ENCODE peak calls at places on chromosomes 16 and 17, in four cellular contexts. Q is cardiac fibroblast, B is A673, I is left kidney. Z is an unnamed sample.

GRCh38 chr16:66758086-66758485 is 6.7 kb upstream of the DYNC1LI2 start:
- DNase-seq in I (no peak), B (no peak), Q (no peak), Z (no peak)

GRCh38 chr17:82698974-82699442 is 510 bp upstream of the RAB40B start:
- DNase-seq in Q (peak; percentile 4), I (no peak), B (peak; percentile 33), Z (no peak)

GRCh38 chr16:12542818-12543699 is 260.6 kb downstream of the CPPED1 start:
- DNase-seq in Q (no peak), B (no peak), I (no peak), Z (no peak)

GRCh38 chr17:15213381-15214087 is 51.6 kb downstream of the PMP22 start:
- DNase-seq in I (peak; percentile 44), Q (peak; percentile 24), B (peak; percentile 24), Z (no peak)

GRCh38 chr16:48231675-48232214 is 12.4 kb upstream of the LONP2 start:
- DNase-seq in B (peak; percentile 59), I (peak; percentile 43), Q (peak; percentile 63), Z (peak; percentile 23)

GRCh38 chr16:1817276-1817589 is 9.4 kb downstream of the HAGH start:
- DNase-seq in I (no peak), Q (no peak), B (no peak), Z (no peak)

GRCh38 chr16:4942481-4942880 is 5.5 kb upstream of the PPL start:
- DNase-seq in I (no peak), B (no peak), Q (no peak), Z (no peak)

GRCh38 chr16:30091474-30092372 is at the start of gene TBX6:
- DNase-seq in B (peak; percentile 94), Q (peak; percentile 93), I (peak; percentile 98), Z (peak; percentile 79)

GRCh38 chr16:76837872-76838271 is 353.1 kb upstream of the MON1B start:
- DNase-seq in Q (no peak), I (no peak), B (no peak), Z (no peak)

GRCh38 chr16:14409563-14409962 is 220.5 kb downstream of the PARN start:
- DNase-seq in B (no peak), Q (peak; percentile 88), I (peak; percentile 36), Z (peak; percentile 34)

GRCh38 chr16:52552643-52553042 is 5.7 kb upstream of the TOX3 start:
- DNase-seq in B (no peak), I (no peak), Q (no peak), Z (no peak)

GRCh38 chr17:44533533-44534246 is 23.6 kb upstream of the FZD2 start:
- DNase-seq in I (peak; percentile 97), Q (peak; percentile 90), B (peak; percentile 85), Z (peak; percentile 82)

GRCh38 chr17:45789874-45790273 is 5.8 kb downstream of the CRHR1 start:
- DNase-seq in I (no peak), B (no peak), Q (no peak), Z (no peak)

GRCh38 chr16:70700101-70701020 is 14.5 kb upstream of the MTSS2 start:
- DNase-seq in Q (no peak), I (peak; percentile 58), B (no peak), Z (no peak)

GRCh38 chr16:50598256-50598894 is 50.2 kb downstream of the NKD1 start:
- DNase-seq in Q (no peak), I (no peak), B (no peak), Z (no peak)

GRCh38 chr16:2912330-2913199 is 834 bp downstream of the FLYWCH1 start:
- DNase-seq in I (peak; percentile 77), Q (peak; percentile 82), B (peak; percentile 79), Z (no peak)

GRCh38 chr16:8229011-8229520 is 361.2 kb downstream of the TMEM114 start:
- DNase-seq in I (no peak), Q (no peak), B (no peak), Z (no peak)

GRCh38 chr16:79868841-79869240 is 268.3 kb upstream of the MAF start:
- DNase-seq in Q (no peak), B (no peak), I (no peak), Z (no peak)

GRCh38 chr16:87358250-87358649 is 25.3 kb downstream of the FBXO31 start:
- DNase-seq in I (no peak), B (no peak), Q (no peak), Z (no peak)

GRCh38 chr16:67657017-67657608 is 2.9 kb downstream of the ACD start:
- DNase-seq in Q (no peak), I (no peak), B (no peak), Z (no peak)

GRCh38 chr16:27320261-27321012 is 6.7 kb downstream of the IL4R start:
- DNase-seq in I (no peak), Q (no peak), B (no peak), Z (no peak)